ENCODE peak calls at places on chromosomes 12 and 14, in eight cellular contexts. One of them, this sample, is unnamed.

GRCh38 chr14:58746261-58746660 is 108.5 kb downstream of the DACT1 start:
- DNase-seq in GM12892: no peak
- DNase-seq in activated gamma-delta T cell treated with Interleukin-2 at 50 U/mL for 16 hours: no peak
- DNase-seq in GM23248: peak; percentile 65
- DNase-seq in ecto neural progenitor cell: no peak
- DNase-seq in lower leg skin: no peak
- DNase-seq in iPS-NIHi11: no peak
- DNase-seq in HCT116: peak; percentile 69
- DNase-seq in this sample: no peak

GRCh38 chr14:73709904-73710469 is 4.2 kb downstream of the PNMA1 start:
- DNase-seq in GM12892: no peak
- DNase-seq in activated gamma-delta T cell treated with Interleukin-2 at 50 U/mL for 16 hours: no peak
- DNase-seq in GM23248: no peak
- DNase-seq in ecto neural progenitor cell: peak; percentile 28
- DNase-seq in lower leg skin: no peak
- DNase-seq in iPS-NIHi11: no peak
- DNase-seq in HCT116: no peak
- DNase-seq in this sample: no peak

GRCh38 chr12:3365416-3366385 is 125.3 kb upstream of the PRMT8 start:
- DNase-seq in GM12892: no peak
- DNase-seq in activated gamma-delta T cell treated with Interleukin-2 at 50 U/mL for 16 hours: no peak
- DNase-seq in GM23248: peak; percentile 12
- DNase-seq in ecto neural progenitor cell: peak; percentile 83
- DNase-seq in lower leg skin: no peak
- DNase-seq in iPS-NIHi11: peak; percentile 92
- DNase-seq in HCT116: no peak
- DNase-seq in this sample: peak; percentile 45

GRCh38 chr14:91361236-91361811 is 56.3 kb downstream of the CCDC88C start:
- DNase-seq in GM12892: no peak
- DNase-seq in activated gamma-delta T cell treated with Interleukin-2 at 50 U/mL for 16 hours: no peak
- DNase-seq in GM23248: no peak
- DNase-seq in ecto neural progenitor cell: no peak
- DNase-seq in lower leg skin: peak; percentile 48
- DNase-seq in iPS-NIHi11: no peak
- DNase-seq in HCT116: no peak
- DNase-seq in this sample: no peak

GRCh38 chr12:12794686-12795085 is 9.2 kb downstream of the APOLD1 start:
- DNase-seq in GM12892: no peak
- DNase-seq in activated gamma-delta T cell treated with Interleukin-2 at 50 U/mL for 16 hours: no peak
- DNase-seq in GM23248: no peak
- DNase-seq in ecto neural progenitor cell: no peak
- DNase-seq in lower leg skin: no peak
- DNase-seq in iPS-NIHi11: no peak
- DNase-seq in HCT116: no peak
- DNase-seq in this sample: no peak

GRCh38 chr14:51860836-51861583 is 598 bp downstream of the GNG2 start:
- DNase-seq in GM12892: no peak
- DNase-seq in activated gamma-delta T cell treated with Interleukin-2 at 50 U/mL for 16 hours: no peak
- DNase-seq in GM23248: peak; percentile 78
- DNase-seq in ecto neural progenitor cell: no peak
- DNase-seq in lower leg skin: no peak
- DNase-seq in iPS-NIHi11: no peak
- DNase-seq in HCT116: no peak
- DNase-seq in this sample: no peak

GRCh38 chr14:105908481-105908911 is 382.1 kb downstream of the TMEM121 start:
- DNase-seq in GM12892: no peak
- DNase-seq in activated gamma-delta T cell treated with Interleukin-2 at 50 U/mL for 16 hours: no peak
- DNase-seq in GM23248: no peak
- DNase-seq in ecto neural progenitor cell: no peak
- DNase-seq in lower leg skin: no peak
- DNase-seq in iPS-NIHi11: no peak
- DNase-seq in HCT116: no peak
- DNase-seq in this sample: no peak

GRCh38 chr14:21084988-21085853 is 13.2 kb downstream of the ZNF219 start:
- DNase-seq in GM12892: no peak
- DNase-seq in activated gamma-delta T cell treated with Interleukin-2 at 50 U/mL for 16 hours: no peak
- DNase-seq in GM23248: peak; percentile 85
- DNase-seq in ecto neural progenitor cell: no peak
- DNase-seq in lower leg skin: peak; percentile 66
- DNase-seq in iPS-NIHi11: no peak
- DNase-seq in HCT116: no peak
- DNase-seq in this sample: no peak

GRCh38 chr14:90676859-90677258 is 139.4 kb downstream of the TTC7B start:
- DNase-seq in GM12892: no peak
- DNase-seq in activated gamma-delta T cell treated with Interleukin-2 at 50 U/mL for 16 hours: no peak
- DNase-seq in GM23248: peak; percentile 65
- DNase-seq in ecto neural progenitor cell: no peak
- DNase-seq in lower leg skin: no peak
- DNase-seq in iPS-NIHi11: no peak
- DNase-seq in HCT116: no peak
- DNase-seq in this sample: no peak

GRCh38 chr14:104105822-104106470 is 20.4 kb downstream of the ASPG start:
- DNase-seq in GM12892: no peak
- DNase-seq in activated gamma-delta T cell treated with Interleukin-2 at 50 U/mL for 16 hours: no peak
- DNase-seq in GM23248: no peak
- DNase-seq in ecto neural progenitor cell: peak; percentile 44
- DNase-seq in lower leg skin: no peak
- DNase-seq in iPS-NIHi11: no peak
- DNase-seq in HCT116: no peak
- DNase-seq in this sample: no peak

GRCh38 chr12:130620756-130621155 is 95.3 kb downstream of the RIMBP2 start:
- DNase-seq in GM12892: no peak
- DNase-seq in activated gamma-delta T cell treated with Interleukin-2 at 50 U/mL for 16 hours: no peak
- DNase-seq in GM23248: no peak
- DNase-seq in ecto neural progenitor cell: no peak
- DNase-seq in lower leg skin: no peak
- DNase-seq in iPS-NIHi11: no peak
- DNase-seq in HCT116: no peak
- DNase-seq in this sample: no peak